ENCODE peak calls at places on chromosome 10, in ten cellular contexts. T is BJ; A is NCI-H2029; H is fibroblast of gingiva; Q is fibroblast of mammary gland; K is NCI-H226; F is activated CD4-positive, alpha-beta T cell treated with anti-CD3 and anti-CD28 coated beads, Interleukin-2, amount 50 U/mL, for 48 hours; S is NCI-H1436; C is H54; I is nucleus accumbens. E is an unnamed sample.

GRCh38 chr10:18743926-18744325 is 84.7 kb downstream of the ARL5B start:
- DNase-seq in K (no peak), S (no peak), Q (no peak), T (no peak), H (no peak), I (no peak), F (no peak), A (no peak), C (no peak), E (no peak)

GRCh38 chr10:57014758-57015157 is 653.7 kb upstream of the ZWINT start:
- DNase-seq in K (no peak), F (no peak), S (no peak), I (no peak), A (no peak), H (no peak), T (no peak), Q (no peak), C (no peak), E (no peak)

GRCh38 chr10:18216482-18216881 is 76.3 kb downstream of the CACNB2 start:
- DNase-seq in T (no peak), C (no peak), K (no peak), F (no peak), I (no peak), A (no peak), S (no peak), H (peak; percentile 47), Q (peak; percentile 65), E (peak; percentile 16)

GRCh38 chr10:120750167-120750566 is 101.0 kb upstream of the WDR11 start:
- DNase-seq in T (no peak), I (no peak), Q (no peak), A (no peak), C (no peak), F (no peak), S (no peak), K (no peak), H (no peak), E (no peak)

GRCh38 chr10:26890956-26891355 is 30.2 kb upstream of the ABI1 start:
- DNase-seq in F (peak; percentile 71), H (peak; percentile 79), I (peak; percentile 6), A (peak; percentile 28), C (no peak), S (peak; percentile 13), T (no peak), K (peak; percentile 50), Q (peak; percentile 81), E (peak; percentile 72)

GRCh38 chr10:72248477-72249151 is 25.1 kb upstream of the DDIT4 start:
- DNase-seq in S (peak; percentile 29), A (no peak), I (peak; percentile 80), K (no peak), C (no peak), F (peak; percentile 76), T (no peak), Q (peak; percentile 87), H (peak; percentile 61), E (peak; percentile 94)

GRCh38 chr10:63829020-63829419 is 307.8 kb downstream of the REEP3 start:
- DNase-seq in C (no peak), Q (peak; percentile 21), H (no peak), F (no peak), S (no peak), I (no peak), K (no peak), A (no peak), T (no peak), E (peak; percentile 26)

GRCh38 chr10:102643346-102644065 is 773 bp upstream of the TRIM8 start:
- DNase-seq in I (peak; percentile 80), A (peak; percentile 12), H (peak; percentile 81), F (peak; percentile 71), Q (peak; percentile 69), S (peak; percentile 40), T (no peak), K (peak; percentile 67), C (no peak), E (peak; percentile 73)

GRCh38 chr10:69272620-69273019 is 5.7 kb upstream of the HK1 start:
- DNase-seq in H (no peak), Q (no peak), K (no peak), I (no peak), C (no peak), A (no peak), S (no peak), F (no peak), T (no peak), E (no peak)

GRCh38 chr10:51159841-51160240 is 85.6 kb downstream of the PRKG1 start:
- DNase-seq in T (no peak), Q (no peak), C (no peak), I (no peak), K (no peak), F (no peak), H (no peak), A (no peak), S (no peak), E (no peak)

GRCh38 chr10:101655581-101655980 is 39.4 kb downstream of the FBXW4 start:
- DNase-seq in S (no peak), A (no peak), Q (peak; percentile 57), C (no peak), H (peak; percentile 39), I (no peak), T (peak; percentile 9), F (no peak), K (no peak), E (no peak)

GRCh38 chr10:72292223-72292691 is 18.5 kb downstream of the DDIT4 start:
- DNase-seq in K (peak; percentile 58), I (no peak), A (no peak), T (no peak), C (no peak), Q (peak; percentile 64), H (no peak), F (peak; percentile 83), S (no peak), E (no peak)

GRCh38 chr10:71694567-71694968 is 25.0 kb downstream of the C10orf105 start:
- DNase-seq in A (no peak), F (no peak), H (no peak), T (no peak), Q (no peak), I (peak; percentile 27), C (no peak), S (no peak), K (no peak), E (no peak)

GRCh38 chr10:2914741-2915140 is 152.6 kb upstream of the PFKP start:
- DNase-seq in Q (no peak), A (no peak), S (no peak), F (no peak), I (no peak), T (no peak), H (no peak), C (no peak), K (no peak), E (no peak)

GRCh38 chr10:7797582-7797981 is 9.6 kb downstream of the ATP5F1C start:
- DNase-seq in C (peak; percentile 42), A (no peak), H (peak; percentile 80), I (no peak), K (peak; percentile 73), F (peak; percentile 26), S (no peak), Q (peak; percentile 91), T (peak; percentile 82), E (peak; percentile 91)

GRCh38 chr10:66680886-66681285 is 244.9 kb upstream of the LRRTM3 start:
- DNase-seq in T (no peak), S (no peak), A (no peak), I (no peak), Q (no peak), F (no peak), K (peak; percentile 89), H (no peak), C (peak; percentile 2), E (peak; percentile 19)